ENCODE peak calls at places on chromosomes 16 and 17, in nine cellular contexts. E is PC-3, L is hepatocyte, P is dorsolateral prefrontal cortex, F is breast epithelium, A is left ventricle myocardium inferior, G is stomach, O is H9, J is ovary. X is an unnamed sample.
A peak's percentile ranks its signal among the peaks of the same experiment; 100 is the strongest.

GRCh38 chr17:70314096-70314495 is 144.8 kb downstream of the KCNJ2 start:
- DNase-seq in E (no peak), L (no peak), P (no peak), F (no peak), A (no peak), G (no peak), O (no peak), J (no peak), X (no peak)

GRCh38 chr16:88743693-88744519 is 37.6 kb downstream of the CTU2 start:
- DNase-seq in E (peak; percentile 65), L (peak; percentile 87), P (peak; percentile 60), F (peak; percentile 87), A (peak; percentile 80), G (peak; percentile 89), O (peak; percentile 87), J (peak; percentile 60), X (peak; percentile 79)

GRCh38 chr17:43779145-43780125 is 658 bp upstream of the DUSP3 start:
- DNase-seq in E (no peak), L (no peak), P (peak; percentile 52), F (no peak), A (no peak), G (no peak), O (peak; percentile 66), J (no peak), X (no peak)

GRCh38 chr17:59695943-59696681 is 11.1 kb downstream of the PTRH2 start:
- DNase-seq in E (no peak), L (no peak), P (no peak), F (no peak), A (no peak), G (no peak), O (no peak), J (no peak), X (no peak)

GRCh38 chr17:76266244-76266938 is 1.2 kb downstream of the UBALD2 start:
- DNase-seq in E (no peak), L (peak; percentile 57), P (no peak), F (no peak), A (no peak), G (no peak), O (no peak), J (peak; percentile 34), X (no peak)

GRCh38 chr16:81473066-81473488 is 28.5 kb downstream of the CMIP start:
- DNase-seq in E (no peak), L (no peak), P (no peak), F (no peak), A (peak; percentile 13), G (no peak), O (no peak), J (no peak), X (no peak)

GRCh38 chr17:7959503-7960253 is 27.7 kb downstream of the CNTROB start:
- DNase-seq in E (no peak), L (no peak), P (no peak), F (no peak), A (no peak), G (no peak), O (no peak), J (no peak), X (no peak)

GRCh38 chr16:77171750-77172635 is 19.0 kb upstream of the MON1B start:
- DNase-seq in E (peak; percentile 76), L (peak; percentile 83), P (no peak), F (no peak), A (no peak), G (no peak), O (no peak), J (no peak), X (no peak)

GRCh38 chr17:81394377-81394747 is 895 bp upstream of the BAHCC1 start:
- DNase-seq in E (peak; percentile 19), L (no peak), P (no peak), F (no peak), A (no peak), G (no peak), O (no peak), J (no peak), X (no peak)

GRCh38 chr17:49886036-49886435 is 38.2 kb upstream of the TAC4 start:
- DNase-seq in E (no peak), L (no peak), P (no peak), F (no peak), A (no peak), G (no peak), O (no peak), J (no peak), X (no peak)
- H3K27me3 ChIP-seq in E (no peaks in the 10 kb centered on the region), L (peaks cover 11% of the 10 kb centered on the region), P (peaks cover 6% of the 10 kb centered on the region), F (no peaks in the 10 kb centered on the region), A (peaks cover 98% of the 10 kb centered on the region), G (peaks cover 46% of the 10 kb centered on the region), O (peaks cover 6% of the 10 kb centered on the region), J (no peaks in the 10 kb centered on the region), X (no peaks in the 10 kb centered on the region)

GRCh38 chr16:1156111-1156982 is 3.4 kb downstream of the CACNA1H start:
- DNase-seq in E (no peak), L (no peak), P (peak; percentile 20), F (no peak), A (no peak), G (no peak), O (no peak), J (peak; percentile 90), X (no peak)

GRCh38 chr16:1154291-1154886 is 1.5 kb downstream of the CACNA1H start:
- DNase-seq in E (no peak), L (peak; percentile 42), P (no peak), F (no peak), A (no peak), G (no peak), O (no peak), J (peak; percentile 73), X (no peak)

GRCh38 chr16:1154887-1155331 is 2.0 kb downstream of the CACNA1H start:
- DNase-seq in E (peak; percentile 55), L (no peak), P (no peak), F (no peak), A (no peak), G (no peak), O (no peak), J (no peak), X (no peak)

GRCh38 chr16:1156983-1157638 is 4.2 kb downstream of the CACNA1H start:
- DNase-seq in E (no peak), L (no peak), P (no peak), F (no peak), A (no peak), G (no peak), O (no peak), J (no peak), X (no peak)

DNA sequence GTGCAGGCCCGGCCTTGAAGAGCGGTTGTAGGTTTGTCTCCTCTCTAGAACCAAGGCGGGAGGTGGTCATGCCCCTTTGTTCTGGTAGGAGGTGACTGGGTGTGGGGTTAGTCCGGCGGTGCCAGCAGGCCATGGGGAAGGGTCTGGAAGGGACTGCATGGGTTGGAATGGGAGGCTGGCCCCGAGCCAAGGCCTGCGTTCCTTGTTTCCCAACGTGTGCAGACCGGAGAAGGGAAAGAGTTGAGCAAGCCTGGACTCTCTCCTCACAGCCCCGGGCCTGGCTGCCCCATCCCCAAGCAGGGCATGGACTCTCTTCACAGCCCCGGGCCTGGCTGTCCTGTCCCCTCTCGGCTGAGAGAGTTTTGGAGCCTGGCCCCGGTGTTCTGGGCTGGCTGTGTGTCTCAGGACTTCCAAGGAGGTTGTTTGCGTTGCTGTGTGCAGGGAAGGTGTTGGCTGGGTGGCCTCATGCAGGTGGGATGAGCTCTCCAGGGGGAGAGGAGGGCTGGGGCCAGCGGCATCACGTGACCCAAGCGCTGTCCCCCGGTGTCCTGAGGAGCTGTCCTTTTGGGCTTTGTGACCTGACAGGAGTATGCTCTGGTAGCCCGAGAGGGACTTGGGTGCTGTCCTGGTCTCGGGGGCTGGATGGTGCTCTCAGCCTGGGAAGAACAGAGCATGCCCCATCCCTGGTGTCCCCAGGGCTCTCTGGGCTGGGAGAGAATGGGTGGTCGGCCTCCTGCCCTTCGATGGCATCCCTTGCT is 2.6 kb downstream of the CACNA1H start:
- DNase-seq in E (no peak), L (no peak), P (no peak), F (no peak), A (no peak), G (no peak), O (no peak), J (peak; percentile 64), X (no peak)
- H3K27me3 ChIP-seq in E (peaks cover 7% of the 10 kb centered on the region), L (peaks cover 8% of the 10 kb centered on the region), P (peaks cover 28% of the 10 kb centered on the region), F (peaks cover 94% of the 10 kb centered on the region), A (peaks cover 95% of the 10 kb centered on the region), G (peaks cover 74% of the 10 kb centered on the region), O (no peaks in the 10 kb centered on the region), J (no peaks in the 10 kb centered on the region), X (no peaks in the 10 kb centered on the region)

GRCh38 chr17:36928450-36929125 is 8.7 kb upstream of the LHX1 start:
- DNase-seq in E (no peak), L (no peak), P (no peak), F (no peak), A (no peak), G (no peak), O (peak; percentile 36), J (no peak), X (no peak)
- H3K27me3 ChIP-seq in E (peaks cover 36% of the 10 kb centered on the region), L (peaks cover 71% of the 10 kb centered on the region), P (peaks cover 61% of the 10 kb centered on the region), F (peaks cover 72% of the 10 kb centered on the region), A (peaks cover 100% of the 10 kb centered on the region), G (peaks cover 63% of the 10 kb centered on the region), O (peaks cover 45% of the 10 kb centered on the region), J (peaks cover 2% of the 10 kb centered on the region), X (peaks cover 50% of the 10 kb centered on the region)

GRCh38 chr17:49973271-49973615 is 4.3 kb downstream of the DLX4 start:
- DNase-seq in E (no peak), L (no peak), P (no peak), F (no peak), A (no peak), G (no peak), O (no peak), J (no peak), X (no peak)

GRCh38 chr17:49971199-49971847 is 2.3 kb downstream of the DLX4 start:
- DNase-seq in E (no peak), L (no peak), P (no peak), F (no peak), A (no peak), G (no peak), O (no peak), J (no peak), X (no peak)

GRCh38 chr17:49971848-49972485 is 3.0 kb downstream of the DLX4 start:
- DNase-seq in E (no peak), L (peak; percentile 51), P (no peak), F (no peak), A (no peak), G (no peak), O (peak; percentile 52), J (no peak), X (no peak)

GRCh38 chr17:49970498-49970897 is 1.5 kb downstream of the DLX4 start:
- DNase-seq in E (no peak), L (no peak), P (no peak), F (no peak), A (no peak), G (no peak), O (no peak), J (no peak), X (no peak)

DNA sequence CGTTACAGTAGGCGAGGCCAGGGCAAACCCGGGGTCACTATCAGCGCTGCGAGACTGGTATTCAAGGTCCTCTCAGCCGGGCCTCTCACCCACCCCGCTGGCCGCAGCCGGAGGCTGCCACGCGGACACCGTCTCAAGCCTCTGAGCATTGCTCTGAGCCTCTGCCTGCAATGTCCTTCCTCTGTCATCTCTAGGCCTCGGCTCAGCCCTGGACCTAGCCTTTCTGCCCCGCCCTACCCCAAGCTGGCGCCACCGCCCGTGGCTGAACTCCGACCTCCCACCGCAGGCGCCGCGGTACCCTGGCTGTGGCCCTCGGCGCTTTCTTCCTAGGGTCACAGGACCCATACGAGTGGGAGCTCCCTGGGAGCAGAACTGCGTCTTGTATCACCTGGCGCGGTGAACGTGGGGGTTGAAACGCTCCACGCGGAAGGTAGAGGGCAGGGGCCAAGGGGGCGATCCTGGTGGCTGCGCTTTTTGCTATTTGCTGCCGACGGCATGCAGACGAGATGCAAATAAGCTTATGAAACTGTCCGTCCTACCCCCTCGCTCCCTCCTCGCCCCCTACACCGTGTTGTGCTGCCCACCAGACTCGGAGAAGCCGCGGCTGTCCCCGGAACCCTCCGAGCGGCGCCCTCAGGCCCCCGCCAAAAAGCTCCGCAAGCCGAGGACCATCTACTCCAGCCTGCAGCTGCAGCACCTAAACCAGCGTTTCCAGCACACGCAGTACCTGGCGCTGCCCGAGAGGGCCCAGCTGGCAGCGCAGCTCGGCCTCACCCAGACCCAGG is 3.7 kb downstream of the DLX4 start:
- DNase-seq in E (no peak), L (no peak), P (no peak), F (no peak), A (no peak), G (no peak), O (peak; percentile 61), J (no peak), X (no peak)
- H3K27me3 ChIP-seq in E (peaks cover 69% of the 10 kb centered on the region), L (peaks cover 85% of the 10 kb centered on the region), P (peaks cover 84% of the 10 kb centered on the region), F (peaks cover 79% of the 10 kb centered on the region), A (peaks cover 100% of the 10 kb centered on the region), G (peaks cover 88% of the 10 kb centered on the region), O (peaks cover 75% of the 10 kb centered on the region), J (peaks cover 16% of the 10 kb centered on the region), X (peaks cover 59% of the 10 kb centered on the region)

X was measured in right atrium auricular region.